ENCODE peak calls at places on chromosomes 5 and 9, in eight cellular contexts. I is lower lobe of right lung; P is A549; S is heart right ventricle; B is effector memory CD4-positive, alpha-beta T cell; F is SK-N-SH; A is mammary epithelial cell; O is transverse colon. T is an unnamed sample.

GRCh38 chr9:75117572-75117971 is 29.3 kb downstream of the OSTF1 start:
- DNase-seq in I (no peak), P (no peak), S (no peak), B (no peak), F (no peak), A (no peak), O (no peak), T (no peak)

GRCh38 chr5:111530298-111530740 is 18.0 kb upstream of the STARD4 start:
- DNase-seq in I (peak), P (peak), S (peak), B (peak), F (no peak), A (peak), O (peak), T (peak)

GRCh38 chr5:39231705-39232525 is 12.6 kb upstream of the FYB1 start:
- DNase-seq in I (no peak), P (no peak), S (no peak), B (no peak), F (no peak), A (peak), O (no peak), T (no peak)

GRCh38 chr9:115006660-115007059 is 76.3 kb upstream of the TNFSF8 start:
- DNase-seq in I (no peak), P (no peak), S (no peak), B (no peak), F (no peak), A (peak), O (no peak), T (no peak)

GRCh38 chr9:94014066-94014654 is 59.0 kb upstream of the BARX1 start:
- DNase-seq in I (no peak), P (peak), S (no peak), B (no peak), F (peak), A (peak), O (no peak), T (no peak)

GRCh38 chr5:61322738-61323429 is 9.2 kb upstream of the ZSWIM6 start:
- DNase-seq in I (peak), P (no peak), S (no peak), B (no peak), F (no peak), A (no peak), O (peak), T (no peak)

GRCh38 chr5:38853753-38854470 is 8.1 kb downstream of the OSMR start:
- DNase-seq in I (no peak), P (peak), S (no peak), B (no peak), F (no peak), A (peak), O (no peak), T (no peak)

GRCh38 chr9:35731415-35732184 is 395 bp downstream of the TLN1 start:
- DNase-seq in I (no peak), P (peak), S (no peak), B (no peak), F (no peak), A (no peak), O (no peak), T (no peak)

GRCh38 chr9:22374021-22374420 is 72.6 kb upstream of the DMRTA1 start:
- DNase-seq in I (no peak), P (no peak), S (no peak), B (no peak), F (no peak), A (no peak), O (no peak), T (no peak)

GRCh38 chr9:110942522-110942921 is 95.7 kb downstream of the LPAR1 start:
- DNase-seq in I (no peak), P (no peak), S (no peak), B (no peak), F (no peak), A (no peak), O (no peak), T (no peak)

GRCh38 chr5:103340717-103341397 is 82.3 kb downstream of the MACIR start:
- DNase-seq in I (no peak), P (no peak), S (no peak), B (no peak), F (no peak), A (no peak), O (no peak), T (no peak)

GRCh38 chr5:159616967-159617366 is 286.7 kb upstream of the IL12B start:
- DNase-seq in I (no peak), P (no peak), S (no peak), B (no peak), F (no peak), A (peak), O (no peak), T (no peak)

GRCh38 chr5:55218966-55219365 is 8.1 kb downstream of the MCIDAS start:
- DNase-seq in I (peak), P (no peak), S (no peak), B (no peak), F (no peak), A (peak), O (peak), T (no peak)

GRCh38 chr9:85414399-85414798 is 327.4 kb downstream of the AGTPBP1 start:
- DNase-seq in I (no peak), P (no peak), S (no peak), B (no peak), F (no peak), A (no peak), O (no peak), T (no peak)

GRCh38 chr9:87372401-87372851 is 125.2 kb upstream of the DAPK1 start:
- DNase-seq in I (no peak), P (peak), S (no peak), B (no peak), F (no peak), A (no peak), O (no peak), T (no peak)

GRCh38 chr5:95410269-95410668 is 19.1 kb downstream of the FAM81B start:
- DNase-seq in I (no peak), P (no peak), S (no peak), B (no peak), F (no peak), A (no peak), O (no peak), T (no peak)

GRCh38 chr5:29143266-29143665 is 2050.2 kb upstream of the CDH6 start:
- DNase-seq in I (no peak), P (no peak), S (no peak), B (no peak), F (no peak), A (no peak), O (no peak), T (no peak)

GRCh38 chr5:34522599-34523381 is 133.3 kb upstream of the RAI14 start:
- DNase-seq in I (peak), P (peak), S (peak), B (peak), F (peak), A (peak), O (peak), T (peak)

GRCh38 chr9:73167614-73168013 is 15.9 kb downstream of the ANXA1 start:
- DNase-seq in I (no peak), P (no peak), S (no peak), B (no peak), F (no peak), A (no peak), O (no peak), T (no peak)

GRCh38 chr5:59088546-59088945 is 505.7 kb downstream of the RAB3C start:
- DNase-seq in I (no peak), P (no peak), S (no peak), B (no peak), F (no peak), A (peak), O (no peak), T (no peak)

DNA sequence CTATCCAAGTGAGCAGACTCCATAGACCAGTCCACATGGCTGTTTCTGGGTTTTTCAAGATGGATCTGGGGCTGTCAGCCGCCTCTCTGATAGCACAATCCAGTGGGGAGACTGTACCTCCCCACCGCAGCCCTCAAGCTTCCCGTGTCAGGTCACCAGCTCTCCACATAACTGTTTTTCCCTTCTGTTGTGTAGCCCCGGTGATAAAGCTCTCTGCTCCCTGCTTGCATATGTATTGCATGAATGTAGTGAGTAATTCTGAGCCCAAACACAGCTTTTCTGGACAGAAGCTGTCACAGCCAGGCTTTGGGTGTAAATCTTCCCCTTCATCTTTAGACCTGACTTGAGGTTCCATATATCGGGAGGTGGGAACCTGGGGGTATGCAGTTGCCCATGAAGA is 23.1 kb upstream of the CFAP157 start:
- DNase-seq in I (no peak), P (no peak), S (no peak), B (no peak), F (no peak), A (no peak), O (no peak), T (no peak)
- H3K27ac ChIP-seq in I (no peak), P (no peak), S (no peak), B (no peak), F (no peak), A (no peak), O (no peak), T (no peak)

DNA sequence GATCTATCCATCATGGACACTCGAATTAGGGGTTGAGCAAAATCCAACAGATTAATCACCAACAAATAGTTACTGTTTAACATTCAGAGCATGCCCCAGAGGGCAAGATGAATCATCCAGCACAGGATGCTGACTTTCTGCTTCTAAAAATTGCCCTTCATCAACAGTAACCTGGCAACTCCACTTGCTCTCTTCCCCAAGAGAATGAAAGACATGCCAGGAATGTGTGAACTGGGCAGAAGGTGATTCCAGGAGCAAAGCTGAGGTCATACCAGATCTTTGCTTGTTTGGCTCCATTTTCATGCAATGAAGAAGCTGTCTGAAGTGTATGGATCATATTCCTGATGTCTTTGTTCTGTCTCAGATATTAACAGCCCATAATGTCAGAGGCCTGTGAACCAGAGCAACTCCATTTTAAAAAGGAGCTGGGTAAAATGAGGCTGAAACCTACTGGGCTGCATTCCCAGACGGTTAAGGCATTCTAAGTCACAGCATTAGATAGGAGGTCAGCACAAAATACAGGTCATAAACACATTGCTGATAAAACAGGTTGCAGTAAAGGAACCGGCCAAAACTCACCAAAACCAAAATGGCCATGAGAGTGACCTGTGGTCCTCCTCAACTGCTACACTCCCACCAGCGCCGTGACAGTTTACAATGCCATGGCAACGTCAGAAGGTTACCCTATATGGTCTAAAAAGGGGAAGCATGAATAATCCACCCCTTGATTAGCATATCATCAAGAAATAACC is 2.5 kb upstream of the ZNF367 start:
- DNase-seq in I (no peak), P (peak), S (no peak), B (no peak), F (no peak), A (peak), O (peak), T (no peak)
- H3K4me3 ChIP-seq in I (no peak), P (no peak), S (no peak), B (no peak), F (peak), A (no peak), O (no peak), T (no peak)

DNA sequence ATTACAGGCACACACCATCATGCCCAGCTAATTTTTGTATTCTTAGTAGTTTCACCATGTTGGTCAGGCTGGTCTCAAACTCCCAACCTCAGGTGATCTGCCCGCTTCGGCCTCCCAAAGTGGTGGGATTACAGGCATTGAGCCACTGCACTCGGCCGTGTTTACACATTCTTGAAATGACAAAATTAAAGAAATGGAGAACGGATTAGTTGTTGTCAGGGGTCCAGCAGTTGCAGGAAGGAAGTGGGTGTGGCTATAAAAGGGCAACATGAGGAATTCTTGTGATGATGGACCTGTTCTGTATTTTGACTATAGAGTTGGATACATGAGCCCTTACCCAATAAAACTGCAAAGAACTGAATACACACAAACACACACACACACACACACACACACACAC is 17.3 kb downstream of the PPP6C start:
- DNase-seq in I (no peak), P (no peak), S (no peak), B (no peak), F (no peak), A (no peak), O (no peak), T (peak)
- H3K27ac ChIP-seq in I (no peak), P (no peak), S (peak), B (no peak), F (no peak), A (no peak), O (no peak), T (peak)

DNA sequence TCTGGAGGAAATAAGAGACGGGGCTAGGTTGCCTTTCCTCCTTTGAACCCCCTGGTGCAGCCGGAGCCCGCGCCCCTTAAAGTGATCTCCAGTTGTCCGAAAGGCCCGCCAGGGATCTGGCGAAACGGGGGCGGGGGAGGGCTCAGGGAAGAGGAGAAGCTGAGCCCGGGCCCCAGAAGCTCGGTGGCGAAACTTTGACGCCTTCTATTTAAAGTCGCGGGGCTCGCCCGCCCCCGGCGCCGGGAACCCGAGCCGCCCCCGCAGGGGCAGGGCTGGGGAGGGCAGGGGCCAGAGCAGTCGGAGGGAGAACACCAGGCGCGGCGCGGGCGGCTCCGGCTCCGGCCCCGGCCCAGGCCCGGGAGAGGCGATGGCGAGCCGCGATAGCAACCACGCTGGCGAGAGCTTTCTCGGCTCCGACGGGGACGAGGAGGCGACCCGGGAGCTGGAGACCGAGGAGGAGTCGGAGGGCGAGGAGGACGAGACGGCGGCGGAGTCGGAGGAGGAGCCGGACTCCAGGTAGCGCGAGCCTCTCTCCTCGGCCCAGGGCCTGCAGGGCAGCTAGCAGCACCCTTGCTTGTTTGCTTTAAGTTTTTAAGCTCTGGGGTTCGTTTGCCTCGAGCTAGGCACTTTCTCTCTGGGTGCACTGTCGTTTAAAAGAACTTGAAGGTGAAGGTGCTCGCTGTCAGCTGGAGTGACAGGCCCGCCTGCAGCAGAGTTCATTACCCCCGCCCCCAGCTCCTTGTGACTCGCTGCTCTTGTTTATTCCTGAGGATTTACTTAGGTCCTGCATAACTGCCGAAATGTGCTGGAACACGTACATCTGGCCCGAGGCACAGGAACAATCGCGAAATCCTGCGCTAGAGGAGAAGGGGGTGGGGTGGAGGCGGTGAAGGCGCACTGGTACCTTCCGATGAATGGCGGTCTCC is at the start of gene CMYA5:
- DNase-seq in I (peak), P (no peak), S (peak), B (no peak), F (no peak), A (peak), O (peak), T (peak)
- H3K4me3 ChIP-seq in I (peak), P (no peak), S (peak), B (no peak), F (no peak), A (peak), O (peak), T (peak)

T was measured in aorta.